ENCODE peak calls at places on chromosome 11, in four cellular contexts. G is epithelial cell of esophagus; K is stimulated activated CD4-positive, alpha-beta T cell treated with anti-CD3 and anti-CD28 coated beads, Interleukin-12 subunit alpha, Interleukin-12 subunit beta, amount 100 ng/mL, for 24 hours; R is naive thymus-derived CD4-positive, alpha-beta T cell. V is an unnamed sample.

GRCh38 chr11:11243790-11244469 is 109.1 kb downstream of the CSNK2A3 start:
- DNase-seq in R (peak; percentile 5), K (no peak), G (peak; percentile 35), V (peak; percentile 70)

GRCh38 chr11:67436459-67437081 is 912 bp downstream of the PTPRCAP start:
- DNase-seq in R (no peak), G (no peak), K (peak; percentile 66), V (no peak)

GRCh38 chr11:80726236-80726635 is 1285.4 kb upstream of the TENM4 start:
- DNase-seq in K (no peak), G (no peak), R (no peak), V (no peak)

GRCh38 chr11:62542750-62543567 is 3.6 kb downstream of the AHNAK start:
- DNase-seq in K (no peak), R (peak; percentile 78), G (peak; percentile 80), V (peak; percentile 62)

GRCh38 chr11:502288-503178 is 4.5 kb downstream of the RNH1 start:
- DNase-seq in R (no peak), K (no peak), G (no peak), V (no peak)

GRCh38 chr11:104645276-104646018 is 252.8 kb downstream of the CASP12 start:
- DNase-seq in R (no peak), G (no peak), K (no peak), V (no peak)

GRCh38 chr11:109854696-109855095 is 238.5 kb upstream of the ZC3H12C start:
- DNase-seq in K (no peak), R (no peak), G (no peak), V (no peak)

GRCh38 chr11:8328848-8329330 is 65.2 kb upstream of the LMO1 start:
- DNase-seq in K (peak; percentile 43), G (peak; percentile 91), R (peak; percentile 5), V (no peak)

GRCh38 chr11:124622531-124623451 is at the start of gene TBRG1:
- DNase-seq in K (peak; percentile 67), G (peak; percentile 90), R (peak; percentile 73), V (peak; percentile 81)

GRCh38 chr11:73143126-73143838 is 1.2 kb upstream of the FCHSD2 start:
- DNase-seq in K (no peak), R (no peak), G (peak; percentile 9), V (no peak)

GRCh38 chr11:69531717-69532088 is 50.2 kb downstream of the LINC01488 start:
- DNase-seq in R (no peak), G (no peak), K (no peak), V (no peak)

GRCh38 chr11:72189448-72190250 is 2.3 kb upstream of the FOLR1 start:
- DNase-seq in R (no peak), K (no peak), G (no peak), V (no peak)

GRCh38 chr11:75795276-75796090 is 19.5 kb upstream of the UVRAG start:
- DNase-seq in R (no peak), G (peak; percentile 23), K (no peak), V (no peak)

GRCh38 chr11:67245046-67245445 is 21.2 kb upstream of the GRK2 start:
- DNase-seq in R (no peak), K (no peak), G (no peak), V (no peak)

GRCh38 chr11:77557553-77557952 is 32.2 kb upstream of the AQP11 start:
- DNase-seq in K (no peak), R (no peak), G (peak; percentile 10), V (no peak)

GRCh38 chr11:48094643-48095339 is 114.4 kb downstream of the PTPRJ start:
- DNase-seq in K (no peak), G (no peak), R (no peak), V (no peak)

GRCh38 chr11:29448246-29448877 is 568.5 kb downstream of the KCNA4 start:
- DNase-seq in R (no peak), K (no peak), G (peak; percentile 47), V (no peak)

GRCh38 chr11:125923012-125923579 is 18.8 kb downstream of the DDX25 start:
- DNase-seq in G (peak; percentile 80), R (peak; percentile 64), K (no peak), V (peak; percentile 39)

GRCh38 chr11:69211540-69212120 is 55.9 kb downstream of the SMIM38 start:
- DNase-seq in K (no peak), G (no peak), R (no peak), V (no peak)

GRCh38 chr11:7448126-7448525 is 37.2 kb upstream of the OLFML1 start:
- DNase-seq in K (no peak), G (no peak), R (no peak), V (no peak)

GRCh38 chr11:3849297-3849874 is 6.1 kb upstream of the STIM1 start:
- DNase-seq in K (no peak), G (peak; percentile 52), R (peak; percentile 72), V (peak; percentile 56)

GRCh38 chr11:100445231-100445735 is 241.8 kb upstream of the ARHGAP42 start:
- DNase-seq in G (peak; percentile 38), R (no peak), K (no peak), V (no peak)

GRCh38 chr11:72525466-72525865 is 91.1 kb upstream of the CLPB start:
- DNase-seq in K (no peak), G (no peak), R (no peak), V (no peak)

GRCh38 chr11:3091846-3092602 is 34.8 kb upstream of the CARS1 start:
- DNase-seq in K (peak; percentile 46), R (peak; percentile 77), G (peak; percentile 86), V (peak; percentile 56)

GRCh38 chr11:82846037-82846383 is 54.2 kb downstream of the PRCP start:
- DNase-seq in R (no peak), K (no peak), G (no peak), V (no peak)

GRCh38 chr11:19820100-19820499 is 107.5 kb downstream of the NAV2 start:
- DNase-seq in G (no peak), K (no peak), R (no peak), V (no peak)

GRCh38 chr11:104487035-104487775 is 323.3 kb upstream of the PDGFD start:
- DNase-seq in G (no peak), K (no peak), R (no peak), V (no peak)

GRCh38 chr11:44096360-44097188 is 1.1 kb downstream of the EXT2 start:
- DNase-seq in K (no peak), G (peak; percentile 94), R (peak; percentile 3), V (no peak)

GRCh38 chr11:69419662-69420061 is 61.8 kb upstream of the LINC01488 start:
- DNase-seq in G (no peak), K (no peak), R (no peak), V (no peak)

GRCh38 chr11:69726019-69726418 is 22.2 kb upstream of the FGF19 start:
- DNase-seq in R (no peak), K (no peak), G (no peak), V (no peak)

GRCh38 chr11:130827697-130828377 is 88.4 kb downstream of the SNX19 start:
- DNase-seq in R (no peak), K (no peak), G (peak; percentile 83), V (no peak)

V was measured in central memory CD4-positive, alpha-beta T cell.